ENCODE peak calls at places on chromosomes 1 and 21, in ten cellular contexts. One of them, this sample, is unnamed.

GRCh38 chr1:81149649-81150335 is 650.9 kb upstream of the ADGRL2 start:
- DNase-seq in CD4-positive, CD25-positive, alpha-beta regulatory T cell: no peak
- DNase-seq in NCI-H748 treated with DMSO at 0.1 percent for 48 hours: no peak
- DNase-seq in H4: no peak
- DNase-seq in stimulated activated CD4-positive, alpha-beta T cell treated with anti-CD3 and anti-CD28 coated beads, Interleukin-15, amount 100 ng/mL, for 1 hour: no peak
- DNase-seq in GM13976: no peak
- DNase-seq in T-helper 9 cell: no peak
- DNase-seq in HT-29: no peak
- DNase-seq in renal cortical epithelial cell: peak
- DNase-seq in NCI-H2029: no peak
- DNase-seq in this sample: no peak

GRCh38 chr1:165895451-165895871 is 68.0 kb downstream of the UCK2 start:
- DNase-seq in H4: no peak
- DNase-seq in stimulated activated CD4-positive, alpha-beta T cell treated with anti-CD3 and anti-CD28 coated beads, Interleukin-15, amount 100 ng/mL, for 1 hour: no peak
- DNase-seq in NCI-H2029: no peak
- DNase-seq in renal cortical epithelial cell: no peak
- DNase-seq in T-helper 9 cell: no peak
- DNase-seq in CD4-positive, CD25-positive, alpha-beta regulatory T cell: no peak
- DNase-seq in NCI-H748 treated with DMSO at 0.1 percent for 48 hours: no peak
- DNase-seq in GM13976: no peak
- DNase-seq in HT-29: no peak
- DNase-seq in this sample: no peak

GRCh38 chr1:167599839-167600581 is 30.0 kb upstream of the RCSD1 start:
- DNase-seq in CD4-positive, CD25-positive, alpha-beta regulatory T cell: peak
- DNase-seq in stimulated activated CD4-positive, alpha-beta T cell treated with anti-CD3 and anti-CD28 coated beads, Interleukin-15, amount 100 ng/mL, for 1 hour: no peak
- DNase-seq in T-helper 9 cell: no peak
- DNase-seq in NCI-H748 treated with DMSO at 0.1 percent for 48 hours: no peak
- DNase-seq in GM13976: peak
- DNase-seq in NCI-H2029: no peak
- DNase-seq in renal cortical epithelial cell: peak
- DNase-seq in HT-29: peak
- DNase-seq in H4: peak
- DNase-seq in this sample: peak

GRCh38 chr1:231216515-231216914 is 24.5 kb upstream of the GNPAT start:
- DNase-seq in GM13976: peak
- DNase-seq in NCI-H748 treated with DMSO at 0.1 percent for 48 hours: no peak
- DNase-seq in HT-29: peak
- DNase-seq in stimulated activated CD4-positive, alpha-beta T cell treated with anti-CD3 and anti-CD28 coated beads, Interleukin-15, amount 100 ng/mL, for 1 hour: no peak
- DNase-seq in T-helper 9 cell: no peak
- DNase-seq in renal cortical epithelial cell: no peak
- DNase-seq in CD4-positive, CD25-positive, alpha-beta regulatory T cell: no peak
- DNase-seq in NCI-H2029: peak
- DNase-seq in H4: no peak
- DNase-seq in this sample: no peak

GRCh38 chr1:79100385-79100784 is 93.9 kb upstream of the ADGRL4 start:
- DNase-seq in NCI-H748 treated with DMSO at 0.1 percent for 48 hours: no peak
- DNase-seq in GM13976: no peak
- DNase-seq in NCI-H2029: no peak
- DNase-seq in HT-29: no peak
- DNase-seq in T-helper 9 cell: no peak
- DNase-seq in stimulated activated CD4-positive, alpha-beta T cell treated with anti-CD3 and anti-CD28 coated beads, Interleukin-15, amount 100 ng/mL, for 1 hour: no peak
- DNase-seq in H4: peak
- DNase-seq in renal cortical epithelial cell: peak
- DNase-seq in CD4-positive, CD25-positive, alpha-beta regulatory T cell: no peak
- DNase-seq in this sample: no peak

GRCh38 chr1:117093091-117093534 is 28.4 kb downstream of the TRIM45 start:
- DNase-seq in HT-29: no peak
- DNase-seq in GM13976: no peak
- DNase-seq in stimulated activated CD4-positive, alpha-beta T cell treated with anti-CD3 and anti-CD28 coated beads, Interleukin-15, amount 100 ng/mL, for 1 hour: no peak
- DNase-seq in H4: peak
- DNase-seq in CD4-positive, CD25-positive, alpha-beta regulatory T cell: peak
- DNase-seq in T-helper 9 cell: no peak
- DNase-seq in NCI-H748 treated with DMSO at 0.1 percent for 48 hours: no peak
- DNase-seq in renal cortical epithelial cell: peak
- DNase-seq in NCI-H2029: no peak
- DNase-seq in this sample: no peak

GRCh38 chr1:103371234-103371633 is 154.3 kb upstream of the RNPC3 start:
- DNase-seq in H4: no peak
- DNase-seq in HT-29: no peak
- DNase-seq in NCI-H2029: no peak
- DNase-seq in stimulated activated CD4-positive, alpha-beta T cell treated with anti-CD3 and anti-CD28 coated beads, Interleukin-15, amount 100 ng/mL, for 1 hour: no peak
- DNase-seq in renal cortical epithelial cell: peak
- DNase-seq in T-helper 9 cell: no peak
- DNase-seq in GM13976: no peak
- DNase-seq in CD4-positive, CD25-positive, alpha-beta regulatory T cell: no peak
- DNase-seq in NCI-H748 treated with DMSO at 0.1 percent for 48 hours: no peak
- DNase-seq in this sample: no peak

GRCh38 chr21:26138615-26139257 is 31.8 kb downstream of the APP start:
- DNase-seq in NCI-H748 treated with DMSO at 0.1 percent for 48 hours: no peak
- DNase-seq in T-helper 9 cell: no peak
- DNase-seq in stimulated activated CD4-positive, alpha-beta T cell treated with anti-CD3 and anti-CD28 coated beads, Interleukin-15, amount 100 ng/mL, for 1 hour: no peak
- DNase-seq in H4: peak
- DNase-seq in CD4-positive, CD25-positive, alpha-beta regulatory T cell: no peak
- DNase-seq in renal cortical epithelial cell: peak
- DNase-seq in HT-29: no peak
- DNase-seq in NCI-H2029: no peak
- DNase-seq in GM13976: no peak
- DNase-seq in this sample: no peak

GRCh38 chr1:181014431-181015257 is 8.0 kb downstream of the STX6 start:
- DNase-seq in NCI-H2029: no peak
- DNase-seq in CD4-positive, CD25-positive, alpha-beta regulatory T cell: no peak
- DNase-seq in renal cortical epithelial cell: no peak
- DNase-seq in stimulated activated CD4-positive, alpha-beta T cell treated with anti-CD3 and anti-CD28 coated beads, Interleukin-15, amount 100 ng/mL, for 1 hour: no peak
- DNase-seq in GM13976: peak
- DNase-seq in H4: no peak
- DNase-seq in T-helper 9 cell: no peak
- DNase-seq in NCI-H748 treated with DMSO at 0.1 percent for 48 hours: no peak
- DNase-seq in HT-29: no peak
- DNase-seq in this sample: no peak

GRCh38 chr1:40092811-40093617 is 4.0 kb downstream of the PPT1 start:
- DNase-seq in H4: no peak
- DNase-seq in stimulated activated CD4-positive, alpha-beta T cell treated with anti-CD3 and anti-CD28 coated beads, Interleukin-15, amount 100 ng/mL, for 1 hour: no peak
- DNase-seq in GM13976: no peak
- DNase-seq in renal cortical epithelial cell: no peak
- DNase-seq in NCI-H2029: no peak
- DNase-seq in T-helper 9 cell: no peak
- DNase-seq in CD4-positive, CD25-positive, alpha-beta regulatory T cell: no peak
- DNase-seq in NCI-H748 treated with DMSO at 0.1 percent for 48 hours: no peak
- DNase-seq in HT-29: no peak
- DNase-seq in this sample: no peak

GRCh38 chr1:168439451-168440375 is 104.1 kb downstream of the XCL2 start:
- DNase-seq in NCI-H2029: peak
- DNase-seq in GM13976: peak
- DNase-seq in CD4-positive, CD25-positive, alpha-beta regulatory T cell: peak
- DNase-seq in NCI-H748 treated with DMSO at 0.1 percent for 48 hours: peak
- DNase-seq in stimulated activated CD4-positive, alpha-beta T cell treated with anti-CD3 and anti-CD28 coated beads, Interleukin-15, amount 100 ng/mL, for 1 hour: peak
- DNase-seq in renal cortical epithelial cell: peak
- DNase-seq in HT-29: peak
- DNase-seq in H4: peak
- DNase-seq in T-helper 9 cell: peak
- DNase-seq in this sample: peak

GRCh38 chr1:231162970-231163830 is 1.3 kb downstream of the TRIM67 start:
- DNase-seq in CD4-positive, CD25-positive, alpha-beta regulatory T cell: no peak
- DNase-seq in NCI-H748 treated with DMSO at 0.1 percent for 48 hours: no peak
- DNase-seq in GM13976: no peak
- DNase-seq in NCI-H2029: no peak
- DNase-seq in stimulated activated CD4-positive, alpha-beta T cell treated with anti-CD3 and anti-CD28 coated beads, Interleukin-15, amount 100 ng/mL, for 1 hour: no peak
- DNase-seq in H4: no peak
- DNase-seq in T-helper 9 cell: no peak
- DNase-seq in HT-29: no peak
- DNase-seq in renal cortical epithelial cell: no peak
- DNase-seq in this sample: no peak

GRCh38 chr21:36699546-36700294 is 805 bp downstream of the SIM2 start:
- DNase-seq in renal cortical epithelial cell: no peak
- DNase-seq in T-helper 9 cell: no peak
- DNase-seq in H4: no peak
- DNase-seq in NCI-H748 treated with DMSO at 0.1 percent for 48 hours: no peak
- DNase-seq in CD4-positive, CD25-positive, alpha-beta regulatory T cell: no peak
- DNase-seq in GM13976: peak
- DNase-seq in HT-29: peak
- DNase-seq in NCI-H2029: no peak
- DNase-seq in stimulated activated CD4-positive, alpha-beta T cell treated with anti-CD3 and anti-CD28 coated beads, Interleukin-15, amount 100 ng/mL, for 1 hour: no peak
- DNase-seq in this sample: no peak

GRCh38 chr1:160193091-160193819 is 2.9 kb downstream of the CASQ1 start:
- DNase-seq in T-helper 9 cell: peak
- DNase-seq in NCI-H2029: peak
- DNase-seq in renal cortical epithelial cell: peak
- DNase-seq in NCI-H748 treated with DMSO at 0.1 percent for 48 hours: peak
- DNase-seq in H4: peak
- DNase-seq in CD4-positive, CD25-positive, alpha-beta regulatory T cell: peak
- DNase-seq in stimulated activated CD4-positive, alpha-beta T cell treated with anti-CD3 and anti-CD28 coated beads, Interleukin-15, amount 100 ng/mL, for 1 hour: peak
- DNase-seq in HT-29: peak
- DNase-seq in GM13976: peak
- DNase-seq in this sample: peak

GRCh38 chr1:37038703-37039093 is 4.4 kb upstream of the GRIK3 start:
- DNase-seq in HT-29: no peak
- DNase-seq in NCI-H2029: peak
- DNase-seq in T-helper 9 cell: no peak
- DNase-seq in NCI-H748 treated with DMSO at 0.1 percent for 48 hours: peak
- DNase-seq in renal cortical epithelial cell: no peak
- DNase-seq in stimulated activated CD4-positive, alpha-beta T cell treated with anti-CD3 and anti-CD28 coated beads, Interleukin-15, amount 100 ng/mL, for 1 hour: no peak
- DNase-seq in H4: no peak
- DNase-seq in GM13976: no peak
- DNase-seq in CD4-positive, CD25-positive, alpha-beta regulatory T cell: no peak
- DNase-seq in this sample: no peak

GRCh38 chr1:89065077-89065868 is at the start of gene GBP1:
- DNase-seq in H4: peak
- DNase-seq in T-helper 9 cell: no peak
- DNase-seq in CD4-positive, CD25-positive, alpha-beta regulatory T cell: peak
- DNase-seq in NCI-H748 treated with DMSO at 0.1 percent for 48 hours: no peak
- DNase-seq in GM13976: no peak
- DNase-seq in stimulated activated CD4-positive, alpha-beta T cell treated with anti-CD3 and anti-CD28 coated beads, Interleukin-15, amount 100 ng/mL, for 1 hour: no peak
- DNase-seq in NCI-H2029: peak
- DNase-seq in renal cortical epithelial cell: peak
- DNase-seq in HT-29: peak
- DNase-seq in this sample: peak

GRCh38 chr1:65002156-65002507 is 35.8 kb upstream of the JAK1 start:
- DNase-seq in HT-29: peak
- DNase-seq in renal cortical epithelial cell: no peak
- DNase-seq in T-helper 9 cell: no peak
- DNase-seq in H4: no peak
- DNase-seq in NCI-H2029: no peak
- DNase-seq in CD4-positive, CD25-positive, alpha-beta regulatory T cell: no peak
- DNase-seq in NCI-H748 treated with DMSO at 0.1 percent for 48 hours: no peak
- DNase-seq in stimulated activated CD4-positive, alpha-beta T cell treated with anti-CD3 and anti-CD28 coated beads, Interleukin-15, amount 100 ng/mL, for 1 hour: peak
- DNase-seq in GM13976: no peak
- DNase-seq in this sample: no peak

GRCh38 chr1:7539772-7540175 is 231.3 kb upstream of the VAMP3 start:
- DNase-seq in stimulated activated CD4-positive, alpha-beta T cell treated with anti-CD3 and anti-CD28 coated beads, Interleukin-15, amount 100 ng/mL, for 1 hour: no peak
- DNase-seq in HT-29: peak
- DNase-seq in H4: peak
- DNase-seq in T-helper 9 cell: no peak
- DNase-seq in NCI-H748 treated with DMSO at 0.1 percent for 48 hours: peak
- DNase-seq in GM13976: no peak
- DNase-seq in renal cortical epithelial cell: peak
- DNase-seq in NCI-H2029: peak
- DNase-seq in CD4-positive, CD25-positive, alpha-beta regulatory T cell: peak
- DNase-seq in this sample: no peak

GRCh38 chr1:24435782-24436365 is 20.3 kb downstream of the NIPAL3 start:
- DNase-seq in H4: no peak
- DNase-seq in HT-29: no peak
- DNase-seq in CD4-positive, CD25-positive, alpha-beta regulatory T cell: peak
- DNase-seq in stimulated activated CD4-positive, alpha-beta T cell treated with anti-CD3 and anti-CD28 coated beads, Interleukin-15, amount 100 ng/mL, for 1 hour: no peak
- DNase-seq in NCI-H748 treated with DMSO at 0.1 percent for 48 hours: no peak
- DNase-seq in NCI-H2029: no peak
- DNase-seq in GM13976: no peak
- DNase-seq in T-helper 9 cell: no peak
- DNase-seq in renal cortical epithelial cell: no peak
- DNase-seq in this sample: no peak

GRCh38 chr1:224081604-224082003 is 32.3 kb upstream of the FBXO28 start:
- DNase-seq in T-helper 9 cell: no peak
- DNase-seq in HT-29: no peak
- DNase-seq in stimulated activated CD4-positive, alpha-beta T cell treated with anti-CD3 and anti-CD28 coated beads, Interleukin-15, amount 100 ng/mL, for 1 hour: no peak
- DNase-seq in H4: no peak
- DNase-seq in NCI-H748 treated with DMSO at 0.1 percent for 48 hours: no peak
- DNase-seq in renal cortical epithelial cell: no peak
- DNase-seq in NCI-H2029: no peak
- DNase-seq in CD4-positive, CD25-positive, alpha-beta regulatory T cell: no peak
- DNase-seq in GM13976: no peak
- DNase-seq in this sample: no peak

GRCh38 chr1:100122177-100122576 is 10.6 kb downstream of the SASS6 start:
- DNase-seq in T-helper 9 cell: no peak
- DNase-seq in stimulated activated CD4-positive, alpha-beta T cell treated with anti-CD3 and anti-CD28 coated beads, Interleukin-15, amount 100 ng/mL, for 1 hour: no peak
- DNase-seq in NCI-H748 treated with DMSO at 0.1 percent for 48 hours: no peak
- DNase-seq in HT-29: no peak
- DNase-seq in GM13976: no peak
- DNase-seq in NCI-H2029: no peak
- DNase-seq in H4: no peak
- DNase-seq in CD4-positive, CD25-positive, alpha-beta regulatory T cell: no peak
- DNase-seq in renal cortical epithelial cell: no peak
- DNase-seq in this sample: no peak

GRCh38 chr1:21077085-21077484 is 99.6 kb downstream of the EIF4G3 start:
- DNase-seq in GM13976: no peak
- DNase-seq in renal cortical epithelial cell: peak
- DNase-seq in stimulated activated CD4-positive, alpha-beta T cell treated with anti-CD3 and anti-CD28 coated beads, Interleukin-15, amount 100 ng/mL, for 1 hour: no peak
- DNase-seq in T-helper 9 cell: no peak
- DNase-seq in CD4-positive, CD25-positive, alpha-beta regulatory T cell: no peak
- DNase-seq in HT-29: no peak
- DNase-seq in NCI-H2029: no peak
- DNase-seq in NCI-H748 treated with DMSO at 0.1 percent for 48 hours: no peak
- DNase-seq in H4: peak
- DNase-seq in this sample: no peak

GRCh38 chr1:167427843-167428242 is 90.5 kb downstream of the CD247 start:
- DNase-seq in T-helper 9 cell: no peak
- DNase-seq in GM13976: no peak
- DNase-seq in CD4-positive, CD25-positive, alpha-beta regulatory T cell: no peak
- DNase-seq in stimulated activated CD4-positive, alpha-beta T cell treated with anti-CD3 and anti-CD28 coated beads, Interleukin-15, amount 100 ng/mL, for 1 hour: no peak
- DNase-seq in NCI-H2029: no peak
- DNase-seq in renal cortical epithelial cell: no peak
- DNase-seq in NCI-H748 treated with DMSO at 0.1 percent for 48 hours: no peak
- DNase-seq in HT-29: no peak
- DNase-seq in H4: no peak
- DNase-seq in this sample: no peak

GRCh38 chr21:37525810-37526209 is 159.2 kb downstream of the DYRK1A start:
- DNase-seq in T-helper 9 cell: no peak
- DNase-seq in H4: no peak
- DNase-seq in stimulated activated CD4-positive, alpha-beta T cell treated with anti-CD3 and anti-CD28 coated beads, Interleukin-15, amount 100 ng/mL, for 1 hour: no peak
- DNase-seq in NCI-H2029: no peak
- DNase-seq in HT-29: no peak
- DNase-seq in NCI-H748 treated with DMSO at 0.1 percent for 48 hours: no peak
- DNase-seq in CD4-positive, CD25-positive, alpha-beta regulatory T cell: no peak
- DNase-seq in GM13976: no peak
- DNase-seq in renal cortical epithelial cell: no peak
- DNase-seq in this sample: no peak

GRCh38 chr1:41735587-41736290 is 183.0 kb downstream of the HIVEP3 start:
- DNase-seq in NCI-H748 treated with DMSO at 0.1 percent for 48 hours: no peak
- DNase-seq in stimulated activated CD4-positive, alpha-beta T cell treated with anti-CD3 and anti-CD28 coated beads, Interleukin-15, amount 100 ng/mL, for 1 hour: no peak
- DNase-seq in T-helper 9 cell: no peak
- DNase-seq in H4: no peak
- DNase-seq in HT-29: no peak
- DNase-seq in GM13976: no peak
- DNase-seq in CD4-positive, CD25-positive, alpha-beta regulatory T cell: no peak
- DNase-seq in NCI-H2029: no peak
- DNase-seq in renal cortical epithelial cell: no peak
- DNase-seq in this sample: no peak